ENCODE peak calls at places on chromosomes 5 and 9, in nine cellular contexts. G is T-helper 2 cell; T is RCC 7860; F is activated naive CD4-positive, alpha-beta T cell; A is nephron progenitor cell; L is fibroblast of mammary gland; Q is left ventricle myocardium inferior; R is NCI-H2029 treated with DMSO at 0.1 percent for 48 hours; B is activated CD8-positive, alpha-beta memory T cell treated with anti-CD3 and anti-CD28 coated beads, Interleukin-2, amount 10 ng/mL, durations not matched to agents 7 days and 5 days. V is an unnamed sample.

GRCh38 chr5:179858241-179858585 is 404 bp downstream of the MRNIP start:
- DNase-seq in A (peak), T (no peak), L (no peak), B (peak), Q (no peak), R (peak), F (no peak), G (peak), V (peak)

GRCh38 chr5:65769539-65769938 is 47.5 kb downstream of the NLN start:
- DNase-seq in Q (no peak), R (peak), B (no peak), F (no peak), L (peak), T (peak), G (no peak), A (no peak), V (peak)

GRCh38 chr9:130701059-130702022 is 7.8 kb downstream of the EXOSC2 start:
- DNase-seq in R (peak), L (peak), Q (peak), G (peak), A (peak), B (peak), T (peak), F (peak), V (peak)

GRCh38 chr5:170429014-170429413 is 39.8 kb upstream of the KCNMB1 start:
- DNase-seq in G (no peak), B (no peak), Q (no peak), L (peak), T (no peak), A (no peak), F (no peak), R (no peak), V (peak)

GRCh38 chr5:136020383-136021015 is 8.3 kb upstream of the TGFBI start:
- DNase-seq in B (no peak), A (no peak), G (no peak), F (no peak), L (peak), Q (no peak), R (peak), T (peak), V (peak)

GRCh38 chr5:8839361-8840055 is 706.4 kb downstream of the SEMA5A start:
- DNase-seq in F (no peak), T (no peak), L (no peak), B (no peak), G (no peak), A (no peak), R (no peak), Q (no peak), V (no peak)

GRCh38 chr5:21070871-21071270 is 1082.9 kb upstream of the CDH18 start:
- DNase-seq in F (no peak), B (no peak), Q (no peak), A (no peak), L (no peak), R (no peak), G (no peak), T (no peak), V (peak)

GRCh38 chr5:123805300-123805699 is 293.3 kb downstream of the CSNK1G3 start:
- DNase-seq in L (no peak), Q (no peak), R (no peak), G (no peak), A (no peak), F (no peak), B (no peak), T (no peak), V (no peak)

GRCh38 chr5:38551020-38552017 is 5.1 kb downstream of the LIFR start:
- DNase-seq in G (no peak), R (peak), B (no peak), F (no peak), L (peak), Q (no peak), T (peak), A (no peak), V (peak)

GRCh38 chr5:28380172-28380571 is 1341.8 kb upstream of the CDH9 start:
- DNase-seq in T (no peak), B (no peak), A (no peak), Q (no peak), F (no peak), G (no peak), R (no peak), L (no peak), V (no peak)

GRCh38 chr5:154478224-154478565 is at the start of gene HAND1:
- DNase-seq in Q (peak), B (no peak), R (peak), T (no peak), L (peak), F (no peak), G (no peak), A (peak), V (peak)

GRCh38 chr5:132747693-132748440 is 641 bp downstream of the CCNI2 start:
- DNase-seq in R (no peak), F (no peak), Q (no peak), L (no peak), B (peak), T (no peak), A (peak), G (peak), V (no peak)

GRCh38 chr5:14400085-14400484 is 181.5 kb upstream of the OTULINL start:
- DNase-seq in A (no peak), G (no peak), R (no peak), L (peak), B (no peak), Q (no peak), F (no peak), T (peak), V (peak)

GRCh38 chr5:24644757-24645156 is at the start of gene CDH10:
- DNase-seq in R (no peak), Q (no peak), F (no peak), T (no peak), B (no peak), L (no peak), A (peak), G (no peak), V (peak)

GRCh38 chr9:113536166-113536482 is 72.6 kb downstream of the RGS3 start:
- DNase-seq in T (no peak), L (no peak), B (no peak), A (no peak), F (no peak), G (no peak), R (no peak), Q (no peak), V (no peak)

GRCh38 chr9:34603610-34604231 is 8.2 kb downstream of the RPP25L start:
- DNase-seq in Q (peak), G (peak), T (peak), L (peak), A (peak), R (peak), B (peak), F (peak), V (peak)

GRCh38 chr9:128945798-128946501 is 1.5 kb downstream of the DOLK start:
- DNase-seq in T (no peak), A (no peak), B (no peak), L (no peak), Q (no peak), F (no peak), R (no peak), G (no peak), V (no peak)

GRCh38 chr9:4290427-4290837 is 9.4 kb downstream of the GLIS3 start:
- DNase-seq in T (no peak), R (no peak), L (no peak), G (no peak), F (no peak), Q (no peak), B (no peak), A (no peak), V (peak)

GRCh38 chr9:110049699-110050450 is 158.1 kb downstream of the C9orf152 start:
- DNase-seq in T (peak), F (no peak), B (peak), G (peak), A (peak), Q (peak), R (peak), L (no peak), V (peak)

GRCh38 chr5:88680253-88681132 is 202.5 kb downstream of the MEF2C start:
- DNase-seq in L (no peak), B (peak), A (peak), G (peak), Q (peak), T (no peak), R (peak), F (peak), V (peak)

GRCh38 chr9:98118640-98119601 is at the start of gene TRIM14:
- DNase-seq in Q (peak), B (peak), A (peak), R (no peak), T (peak), G (peak), F (no peak), L (peak), V (peak)

GRCh38 chr9:72986522-72987116 is 33.8 kb upstream of the ALDH1A1 start:
- DNase-seq in L (peak), R (no peak), Q (no peak), F (no peak), G (no peak), B (no peak), A (no peak), T (no peak), V (no peak)

GRCh38 chr9:33264473-33265177 is at the start of the genes BAG1 and CHMP5:
- DNase-seq in B (peak), T (peak), A (peak), L (peak), F (peak), G (peak), Q (peak), R (peak), V (peak)

GRCh38 chr5:56861893-56862485 is 46.6 kb downstream of the MAP3K1 start:
- DNase-seq in A (no peak), Q (no peak), G (no peak), T (no peak), B (no peak), L (no peak), R (no peak), F (no peak), V (no peak)

GRCh38 chr5:60161340-60161934 is 267.9 kb upstream of the PDE4D start:
- DNase-seq in A (no peak), F (no peak), T (no peak), Q (no peak), B (no peak), G (no peak), R (peak), L (peak), V (peak)

GRCh38 chr9:93082841-93083411 is 13.1 kb upstream of the CARD19 start:
- DNase-seq in R (no peak), B (peak), L (no peak), G (no peak), A (no peak), T (no peak), F (no peak), Q (no peak), V (no peak)

GRCh38 chr9:115084709-115085108 is 33.2 kb downstream of the TNC start:
- DNase-seq in T (no peak), L (no peak), A (no peak), R (no peak), Q (no peak), F (no peak), G (no peak), B (no peak), V (no peak)

GRCh38 chr5:4725594-4725993 is 414.5 kb upstream of the ADAMTS16 start:
- DNase-seq in Q (no peak), F (no peak), G (no peak), R (no peak), A (no peak), L (no peak), T (no peak), B (no peak), V (no peak)

V was measured in M059J.